ENCODE peak calls at places on chromosome 11, in ten cellular contexts. P, T, D, V, J, Z, L, Y, B and W are unnamed samples. For H3K9me3, the result is how much of the 10 kb centered on the place peaks cover.

GRCh38 chr11:131511794-131512193 is 141.4 kb downstream of the NTM start:
- DNase-seq in P (no peak), T (no peak), D (no peak), V (peak), J (peak), Z (no peak), L (no peak), Y (no peak), B (peak), W (no peak)

GRCh38 chr11:80855975-80856524 is 1415.2 kb upstream of the TENM4 start:
- DNase-seq in P (no peak), T (no peak), D (no peak), V (no peak), J (no peak), Z (peak), L (no peak), Y (no peak), B (no peak), W (no peak)

GRCh38 chr11:69472766-69473519 is 8.5 kb upstream of the LINC01488 start:
- DNase-seq in P (no peak), T (no peak), D (no peak), V (peak), J (no peak), Z (no peak), L (no peak), Y (no peak), B (no peak), W (no peak)

GRCh38 chr11:30863177-30863576 is 277.0 kb upstream of the MPPED2 start:
- DNase-seq in P (no peak), T (no peak), D (no peak), V (no peak), J (no peak), Z (no peak), L (no peak), Y (no peak), B (no peak), W (no peak)

GRCh38 chr11:75946531-75947530 is 131.8 kb downstream of the UVRAG start:
- DNase-seq in P (no peak), T (no peak), D (no peak), V (no peak), J (no peak), Z (peak), L (peak), Y (no peak), B (peak), W (no peak)

GRCh38 chr11:45022294-45023064 is 71.8 kb upstream of the TP53I11 start:
- DNase-seq in P (no peak), T (no peak), D (no peak), V (no peak), J (no peak), Z (no peak), L (no peak), Y (peak), B (no peak), W (no peak)

GRCh38 chr11:75328426-75329277 is 22.8 kb downstream of the ARRB1 start:
- DNase-seq in P (peak), T (peak), D (no peak), V (peak), J (peak), Z (peak), L (peak), Y (peak), B (peak), W (no peak)

GRCh38 chr11:113026778-113027177 is 65.6 kb downstream of the NCAM1 start:
- DNase-seq in P (no peak), T (no peak), D (no peak), V (no peak), J (no peak), Z (no peak), L (no peak), Y (no peak), B (no peak), W (no peak)

GRCh38 chr11:77151804-77152513 is 23.9 kb downstream of the MYO7A start:
- DNase-seq in P (peak), T (no peak), D (no peak), V (peak), J (no peak), Z (peak), L (no peak), Y (no peak), B (no peak), W (peak)

GRCh38 chr11:6351782-6352181 is 31.5 kb upstream of the CAVIN3 start:
- DNase-seq in P (no peak), T (no peak), D (no peak), V (no peak), J (no peak), Z (no peak), L (no peak), Y (no peak), B (no peak), W (no peak)

GRCh38 chr11:17599460-17599925 is 52.4 kb downstream of the OTOG start:
- DNase-seq in P (no peak), T (no peak), D (no peak), V (no peak), J (no peak), Z (no peak), L (no peak), Y (peak), B (no peak), W (no peak)

GRCh38 chr11:27514558-27514957 is 8.0 kb upstream of the LIN7C start:
- DNase-seq in P (no peak), T (no peak), D (no peak), V (no peak), J (no peak), Z (no peak), L (no peak), Y (no peak), B (no peak), W (no peak)

GRCh38 chr11:57248780-57249383 is 11.8 kb upstream of the APLNR start:
- DNase-seq in P (no peak), T (peak), D (peak), V (peak), J (peak), Z (peak), L (peak), Y (peak), B (peak), W (no peak)

GRCh38 chr11:35168606-35169200 is 29.7 kb downstream of the CD44 start:
- DNase-seq in P (no peak), T (no peak), D (no peak), V (no peak), J (no peak), Z (no peak), L (no peak), Y (no peak), B (no peak), W (no peak)

GRCh38 chr11:104837969-104838639 is 60.2 kb downstream of the CASP12 start:
- DNase-seq in P (no peak), T (no peak), D (no peak), V (no peak), J (no peak), Z (no peak), L (no peak), Y (no peak), B (no peak), W (no peak)

GRCh38 chr11:57161351-57161750 is 20.4 kb upstream of the LRRC55 start:
- DNase-seq in P (no peak), T (no peak), D (no peak), V (no peak), J (no peak), Z (no peak), L (no peak), Y (no peak), B (no peak), W (no peak)

GRCh38 chr11:61690706-61691377 is 10.7 kb downstream of the DAGLA start:
- DNase-seq in P (no peak), T (no peak), D (no peak), V (no peak), J (no peak), Z (no peak), L (no peak), Y (no peak), B (no peak), W (no peak)

GRCh38 chr11:56948991-56949390 is 39.7 kb upstream of the OR5AK2 start:
- DNase-seq in P (no peak), T (no peak), D (no peak), V (no peak), J (no peak), Z (no peak), L (no peak), Y (no peak), B (no peak), W (no peak)

GRCh38 chr11:66889974-66890373 is 33.1 kb downstream of the LRFN4 start:
- DNase-seq in P (no peak), T (no peak), D (no peak), V (peak), J (peak), Z (no peak), L (no peak), Y (no peak), B (no peak), W (no peak)

GRCh38 chr11:118401880-118402590 is 629 bp downstream of the ATP5MG start:
- DNase-seq in P (no peak), T (no peak), D (peak), V (no peak), J (peak), Z (peak), L (no peak), Y (no peak), B (no peak), W (no peak)

GRCh38 chr11:134429104-134429503 is 17.1 kb upstream of the B3GAT1 start:
- DNase-seq in P (no peak), T (no peak), D (no peak), V (no peak), J (no peak), Z (no peak), L (no peak), Y (no peak), B (no peak), W (no peak)

GRCh38 chr11:16897460-16898061 is 116.7 kb downstream of the PLEKHA7 start:
- DNase-seq in P (no peak), T (no peak), D (no peak), V (no peak), J (peak), Z (no peak), L (no peak), Y (no peak), B (peak), W (no peak)

GRCh38 chr11:45407226-45407625 is 121.1 kb upstream of the SYT13 start:
- DNase-seq in P (no peak), T (no peak), D (no peak), V (no peak), J (no peak), Z (no peak), L (no peak), Y (no peak), B (no peak), W (no peak)

GRCh38 chr11:23353611-23354010 is 493.3 kb upstream of the CCDC179 start:
- DNase-seq in P (no peak), T (no peak), D (no peak), V (no peak), J (no peak), Z (no peak), L (no peak), Y (no peak), B (no peak), W (no peak)

GRCh38 chr11:18452927-18453326 is 2.7 kb upstream of the LDHAL6A start:
- DNase-seq in P (no peak), T (no peak), D (no peak), V (no peak), J (no peak), Z (peak), L (no peak), Y (no peak), B (no peak), W (no peak)

GRCh38 chr11:10942621-10943020 is 84.8 kb upstream of the ZBED5 start:
- DNase-seq in P (no peak), T (no peak), D (no peak), V (no peak), J (no peak), Z (no peak), L (no peak), Y (no peak), B (no peak), W (no peak)

GRCh38 chr11:3859373-3859881 is 4.0 kb downstream of the STIM1 start:
- DNase-seq in P (no peak), T (no peak), D (no peak), V (peak), J (no peak), Z (no peak), L (no peak), Y (no peak), B (peak), W (no peak)

GRCh38 chr11:74641289-74641688 is 48.9 kb downstream of the POLD3 start:
- DNase-seq in P (no peak), T (no peak), D (no peak), V (no peak), J (peak), Z (no peak), L (no peak), Y (no peak), B (no peak), W (no peak)

GRCh38 chr11:7527029-7527428 is 13.2 kb downstream of the PPFIBP2 start:
- DNase-seq in P (peak), T (no peak), D (no peak), V (no peak), J (no peak), Z (no peak), L (no peak), Y (no peak), B (no peak), W (no peak)

GRCh38 chr11:128365044-128365443 is 222.3 kb downstream of the ETS1 start:
- DNase-seq in P (no peak), T (no peak), D (peak), V (no peak), J (peak), Z (peak), L (no peak), Y (no peak), B (no peak), W (no peak)

GRCh38 chr11:127042445-127042844 is 41.9 kb upstream of the KIRREL3 start:
- DNase-seq in P (no peak), T (no peak), D (peak), V (no peak), J (no peak), Z (peak), L (no peak), Y (no peak), B (no peak), W (no peak)

GRCh38 chr11:63762662-63763505 is 5.7 kb downstream of the ZFTA start:
- DNase-seq in P (no peak), T (no peak), D (no peak), V (peak), J (peak), Z (no peak), L (no peak), Y (no peak), B (peak), W (no peak)

GRCh38 chr11:121253951-121254350 is 38.6 kb upstream of the SC5D start:
- DNase-seq in P (no peak), T (no peak), D (no peak), V (no peak), J (no peak), Z (peak), L (no peak), Y (no peak), B (no peak), W (no peak)

GRCh38 chr11:109112748-109113378 is 309.1 kb upstream of the C11orf87 start:
- DNase-seq in P (no peak), T (no peak), D (no peak), V (no peak), J (no peak), Z (no peak), L (no peak), Y (no peak), B (no peak), W (no peak)

GRCh38 chr11:34863048-34863447 is 53.1 kb downstream of the APIP start:
- DNase-seq in P (no peak), T (no peak), D (no peak), V (no peak), J (no peak), Z (no peak), L (no peak), Y (no peak), B (no peak), W (no peak)

GRCh38 chr11:133243832-133244231 is 288.5 kb downstream of the OPCML start:
- DNase-seq in P (no peak), T (no peak), D (no peak), V (no peak), J (no peak), Z (no peak), L (no peak), Y (no peak), B (peak), W (no peak)

GRCh38 chr11:60127311-60127811 is 38.9 kb downstream of the MS4A2 start:
- DNase-seq in P (no peak), T (no peak), D (no peak), V (no peak), J (no peak), Z (peak), L (no peak), Y (no peak), B (no peak), W (no peak)

GRCh38 chr11:93888026-93888425 is 37.6 kb upstream of the VSTM5 start:
- DNase-seq in P (no peak), T (no peak), D (no peak), V (no peak), J (no peak), Z (no peak), L (no peak), Y (no peak), B (no peak), W (no peak)

GRCh38 chr11:113998574-113998973 is 23.7 kb downstream of the HTR3A start:
- DNase-seq in P (no peak), T (no peak), D (no peak), V (no peak), J (no peak), Z (no peak), L (no peak), Y (no peak), B (no peak), W (no peak)

DNA sequence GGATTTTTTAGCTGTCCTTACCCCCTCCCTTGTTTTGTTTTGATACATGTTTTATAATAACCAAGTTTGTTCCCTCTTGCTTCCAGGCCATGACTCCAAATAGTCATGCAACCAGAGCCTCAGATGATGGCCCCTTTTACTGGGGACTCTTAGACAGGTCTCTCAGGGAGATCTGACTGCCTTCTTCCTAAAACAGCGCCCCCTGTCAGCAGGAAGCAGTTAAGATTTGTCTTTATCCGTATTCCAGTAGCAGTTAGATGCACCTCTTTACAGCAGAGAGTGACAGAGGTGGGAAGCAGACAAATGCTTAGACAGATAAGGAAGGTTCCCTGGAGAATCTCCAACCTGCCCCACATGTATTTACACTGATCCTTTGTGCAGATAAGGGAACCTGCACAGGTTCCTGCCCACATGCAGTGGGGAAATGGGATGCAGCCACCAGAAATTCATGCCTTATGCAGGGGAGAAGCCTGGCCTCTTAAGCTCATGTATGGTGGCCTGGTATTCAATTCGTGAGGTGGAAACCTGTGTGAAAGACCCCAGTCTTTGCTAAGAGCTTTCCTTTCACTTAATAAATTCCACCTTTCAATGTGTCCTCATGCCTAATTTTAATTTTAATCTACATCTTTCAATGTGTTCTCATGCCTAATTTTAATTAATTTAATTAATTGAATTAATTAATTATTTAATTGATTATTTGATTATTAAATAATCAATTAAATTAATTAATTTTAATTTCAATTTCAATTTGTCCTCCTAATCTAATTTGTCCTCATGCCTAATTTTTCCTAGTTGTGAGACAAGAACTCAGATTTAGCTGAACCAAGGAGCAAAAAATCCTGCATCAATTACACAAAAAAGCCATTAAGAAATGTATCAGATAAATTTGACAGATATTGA is 11.5 kb upstream of the GLYAT start:
- DNase-seq in P (no peak), T (no peak), D (no peak), V (no peak), J (no peak), Z (no peak), L (no peak), Y (no peak), B (no peak), W (no peak)
- H3K9me3 ChIP-seq in P (under half), T (under half), D (under half), V (under half), J (under half), Z (under half), L (under half), Y (under half), B (half or more), W (under half)

GRCh38 chr11:103731681-103732080 is 304.8 kb upstream of the DDI1 start:
- DNase-seq in P (no peak), T (no peak), D (no peak), V (no peak), J (no peak), Z (no peak), L (no peak), Y (no peak), B (no peak), W (no peak)
- H3K9me3 ChIP-seq in P (under half), T (under half), D (under half), V (under half), J (under half), Z (under half), L (under half), Y (under half), B (under half), W (under half)

GRCh38 chr11:120011836-120012235 is 126.1 kb downstream of the TRIM29 start:
- DNase-seq in P (no peak), T (no peak), D (no peak), V (no peak), J (no peak), Z (no peak), L (no peak), Y (no peak), B (no peak), W (no peak)

GRCh38 chr11:120004723-120005122 is 133.2 kb downstream of the TRIM29 start:
- DNase-seq in P (no peak), T (no peak), D (no peak), V (no peak), J (no peak), Z (peak), L (no peak), Y (no peak), B (no peak), W (no peak)

GRCh38 chr11:120013325-120014250 is 124.3 kb downstream of the TRIM29 start:
- DNase-seq in P (no peak), T (no peak), D (no peak), V (no peak), J (peak), Z (peak), L (peak), Y (no peak), B (peak), W (no peak)

GRCh38 chr11:120012245-120012644 is 125.7 kb downstream of the TRIM29 start:
- DNase-seq in P (no peak), T (no peak), D (no peak), V (no peak), J (no peak), Z (no peak), L (no peak), Y (no peak), B (no peak), W (no peak)

DNA sequence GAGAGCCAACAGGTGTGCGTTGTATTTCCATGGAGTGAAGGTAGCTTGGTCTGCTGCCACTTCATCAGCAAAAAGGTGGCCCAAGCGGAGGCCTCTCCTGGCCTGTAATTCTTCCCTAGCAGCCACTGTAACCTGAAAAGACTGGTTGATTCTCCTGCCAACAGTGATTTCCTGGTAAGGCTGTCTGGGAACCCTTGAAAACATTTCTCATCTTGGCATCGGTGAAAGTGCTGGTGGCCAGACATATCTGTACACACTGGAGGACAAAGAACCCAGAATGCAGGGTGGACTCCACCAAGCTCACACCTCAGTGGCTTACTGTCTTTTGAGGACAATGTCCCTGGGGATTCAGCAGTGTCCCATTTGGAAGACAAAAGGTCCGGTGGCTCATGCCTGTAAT is 128.0 kb downstream of the TRIM29 start:
- DNase-seq in P (no peak), T (no peak), D (no peak), V (no peak), J (no peak), Z (no peak), L (no peak), Y (no peak), B (no peak), W (no peak)
- H3K9me3 ChIP-seq in P (under half), T (under half), D (under half), V (under half), J (under half), Z (under half), L (under half), Y (under half), B (under half), W (under half)

GRCh38 chr11:125802387-125802786 is 14.5 kb downstream of the PATE3 start:
- DNase-seq in P (no peak), T (no peak), D (no peak), V (no peak), J (no peak), Z (no peak), L (no peak), Y (no peak), B (no peak), W (no peak)
- H3K9me3 ChIP-seq in P (under half), T (under half), D (under half), V (under half), J (under half), Z (under half), L (under half), Y (under half), B (under half), W (under half)